ENCODE peak calls at places on chromosomes 7 and 10, in seven cellular contexts. G, Q, J, T, I, L and U are unnamed samples.

GRCh38 chr10:72418679-72419078 is 64.0 kb upstream of the DNAJB12 start:
- DNase-seq in G (no peak), Q (no peak), J (no peak), T (no peak), I (no peak), L (no peak), U (no peak)

GRCh38 chr7:51162724-51163329 is 153.8 kb downstream of the COBL start:
- DNase-seq in G (peak), Q (peak), J (peak), T (peak), I (peak), L (peak), U (peak)

GRCh38 chr10:3226960-3227724 is 54.6 kb upstream of the PITRM1 start:
- DNase-seq in G (no peak), Q (no peak), J (no peak), T (peak), I (no peak), L (no peak), U (no peak)

GRCh38 chr10:72274730-72275350 is 1.1 kb downstream of the DDIT4 start:
- DNase-seq in G (no peak), Q (peak), J (peak), T (no peak), I (no peak), L (no peak), U (no peak)

GRCh38 chr10:6473430-6473829 is 106.6 kb downstream of the PRKCQ start:
- DNase-seq in G (no peak), Q (no peak), J (no peak), T (no peak), I (no peak), L (no peak), U (peak)

GRCh38 chr7:7516662-7517061 is 19.0 kb downstream of the COL28A1 start:
- DNase-seq in G (no peak), Q (no peak), J (no peak), T (no peak), I (no peak), L (peak), U (no peak)

GRCh38 chr10:117168135-117168674 is 29.1 kb upstream of the KCNK18 start:
- DNase-seq in G (no peak), Q (peak), J (peak), T (no peak), I (no peak), L (no peak), U (peak)

GRCh38 chr7:99002146-99002826 is 124.0 kb downstream of the TRRAP start:
- DNase-seq in G (no peak), Q (no peak), J (no peak), T (no peak), I (no peak), L (no peak), U (no peak)

GRCh38 chr10:119189811-119190282 is 11.2 kb upstream of the PRDX3 start:
- DNase-seq in G (no peak), Q (no peak), J (no peak), T (no peak), I (no peak), L (peak), U (peak)

GRCh38 chr7:115707684-115708341 is 322.8 kb downstream of the TFEC start:
- DNase-seq in G (no peak), Q (no peak), J (no peak), T (no peak), I (no peak), L (no peak), U (no peak)

GRCh38 chr10:5595591-5596590 is 70.5 kb downstream of the ASB13 start:
- DNase-seq in G (no peak), Q (no peak), J (no peak), T (peak), I (peak), L (no peak), U (no peak)

GRCh38 chr10:5776881-5777197 is 36.4 kb downstream of the GDI2 start:
- DNase-seq in G (no peak), Q (no peak), J (no peak), T (no peak), I (no peak), L (no peak), U (no peak)

GRCh38 chr7:8176370-8177081 is 85.4 kb downstream of the ICA1 start:
- DNase-seq in G (peak), Q (no peak), J (no peak), T (no peak), I (no peak), L (no peak), U (peak)

GRCh38 chr10:133616371-133617130 is 10.0 kb downstream of the FRG2B start:
- DNase-seq in G (no peak), Q (no peak), J (no peak), T (no peak), I (no peak), L (no peak), U (no peak)

GRCh38 chr7:16189026-16189715 is 232.2 kb downstream of the CRPPA start:
- DNase-seq in G (no peak), Q (no peak), J (no peak), T (no peak), I (no peak), L (no peak), U (no peak)

GRCh38 chr7:98106647-98107312 is at the start of gene LMTK2:
- DNase-seq in G (peak), Q (peak), J (peak), T (peak), I (no peak), L (peak), U (peak)

GRCh38 chr10:131556061-131556896 is 244.8 kb upstream of the TCERG1L start:
- DNase-seq in G (no peak), Q (no peak), J (no peak), T (no peak), I (no peak), L (no peak), U (no peak)

GRCh38 chr7:121366852-121367431 is 29.2 kb downstream of the FAM3C start:
- DNase-seq in G (no peak), Q (peak), J (peak), T (no peak), I (peak), L (peak), U (no peak)

GRCh38 chr7:34748244-34749039 is 90.4 kb downstream of the NPSR1 start:
- DNase-seq in G (no peak), Q (peak), J (peak), T (peak), I (peak), L (peak), U (no peak)

GRCh38 chr10:91493313-91493712 is 83.2 kb downstream of the HECTD2 start:
- DNase-seq in G (no peak), Q (peak), J (peak), T (peak), I (no peak), L (peak), U (no peak)

GRCh38 chr10:133378251-133379096 is 588 bp upstream of the PAOX start:
- DNase-seq in G (no peak), Q (peak), J (peak), T (no peak), I (no peak), L (peak), U (peak)

GRCh38 chr10:59079386-59080226 is 96.8 kb upstream of the PHYHIPL start:
- DNase-seq in G (no peak), Q (no peak), J (no peak), T (peak), I (no peak), L (peak), U (no peak)

GRCh38 chr7:135684134-135684533 is 21.8 kb downstream of the STMP1 start:
- DNase-seq in G (no peak), Q (no peak), J (no peak), T (no peak), I (no peak), L (no peak), U (no peak)

GRCh38 chr7:105278973-105279687 is 109.6 kb downstream of the SRPK2 start:
- DNase-seq in G (no peak), Q (no peak), J (no peak), T (no peak), I (no peak), L (no peak), U (no peak)

GRCh38 chr7:19377611-19378339 is 232.6 kb upstream of the FERD3L start:
- DNase-seq in G (no peak), Q (no peak), J (peak), T (no peak), I (no peak), L (no peak), U (no peak)

GRCh38 chr7:3301831-3302618 is 973 bp downstream of the SDK1 start:
- DNase-seq in G (no peak), Q (peak), J (peak), T (no peak), I (peak), L (peak), U (no peak)

GRCh38 chr7:80392229-80393169 is 119.4 kb downstream of the GNAT3 start:
- DNase-seq in G (no peak), Q (no peak), J (peak), T (peak), I (no peak), L (peak), U (no peak)

GRCh38 chr10:34813626-34814227 is 1.4 kb downstream of the PARD3 start:
- DNase-seq in G (no peak), Q (no peak), J (no peak), T (no peak), I (no peak), L (peak), U (no peak)

GRCh38 chr10:95290446-95290800 is 380 bp downstream of the PDLIM1 start:
- DNase-seq in G (no peak), Q (peak), J (no peak), T (no peak), I (no peak), L (no peak), U (no peak)

GRCh38 chr10:50607526-50607925 is 16.2 kb downstream of the SGMS1 start:
- DNase-seq in G (no peak), Q (no peak), J (no peak), T (no peak), I (no peak), L (no peak), U (no peak)

GRCh38 chr10:25261571-25261970 is 86.8 kb downstream of the GPR158 start:
- DNase-seq in G (no peak), Q (no peak), J (no peak), T (no peak), I (no peak), L (no peak), U (no peak)

GRCh38 chr10:77715536-77715935 is 77.9 kb upstream of the KCNMA1 start:
- DNase-seq in G (no peak), Q (no peak), J (no peak), T (no peak), I (no peak), L (no peak), U (no peak)

GRCh38 chr7:37391791-37392672 is 56.6 kb downstream of the ELMO1 start:
- DNase-seq in G (no peak), Q (no peak), J (no peak), T (no peak), I (no peak), L (no peak), U (peak)

GRCh38 chr10:2948127-2948854 is 119.1 kb upstream of the PFKP start:
- DNase-seq in G (peak), Q (no peak), J (no peak), T (no peak), I (no peak), L (no peak), U (no peak)

GRCh38 chr7:122302826-122303521 is 1.6 kb downstream of the FEZF1 start:
- DNase-seq in G (no peak), Q (no peak), J (no peak), T (no peak), I (no peak), L (no peak), U (no peak)

GRCh38 chr7:106386958-106387357 is 102.2 kb upstream of the NAMPT start:
- DNase-seq in G (no peak), Q (no peak), J (no peak), T (no peak), I (no peak), L (no peak), U (no peak)

GRCh38 chr10:120970595-120971529 is 119.7 kb downstream of the WDR11 start:
- DNase-seq in G (no peak), Q (no peak), J (no peak), T (no peak), I (no peak), L (no peak), U (no peak)

GRCh38 chr10:120969219-120969645 is 118.1 kb downstream of the WDR11 start:
- DNase-seq in G (peak), Q (no peak), J (no peak), T (no peak), I (no peak), L (no peak), U (no peak)

GRCh38 chr10:120972259-120972658 is 121.1 kb downstream of the WDR11 start:
- DNase-seq in G (no peak), Q (no peak), J (no peak), T (no peak), I (no peak), L (no peak), U (no peak)

GRCh38 chr10:120975072-120975910 is 124.1 kb downstream of the WDR11 start:
- DNase-seq in G (no peak), Q (no peak), J (no peak), T (no peak), I (no peak), L (no peak), U (no peak)

GRCh38 chr10:120971671-120972070 is 120.5 kb downstream of the WDR11 start:
- DNase-seq in G (no peak), Q (no peak), J (no peak), T (no peak), I (no peak), L (no peak), U (no peak)
- TF ChIP-seq REST in G (no peak), Q (no peak), J (no peak), T (no peak), I (no peak), L (no peak), U (no peak)

DNA sequence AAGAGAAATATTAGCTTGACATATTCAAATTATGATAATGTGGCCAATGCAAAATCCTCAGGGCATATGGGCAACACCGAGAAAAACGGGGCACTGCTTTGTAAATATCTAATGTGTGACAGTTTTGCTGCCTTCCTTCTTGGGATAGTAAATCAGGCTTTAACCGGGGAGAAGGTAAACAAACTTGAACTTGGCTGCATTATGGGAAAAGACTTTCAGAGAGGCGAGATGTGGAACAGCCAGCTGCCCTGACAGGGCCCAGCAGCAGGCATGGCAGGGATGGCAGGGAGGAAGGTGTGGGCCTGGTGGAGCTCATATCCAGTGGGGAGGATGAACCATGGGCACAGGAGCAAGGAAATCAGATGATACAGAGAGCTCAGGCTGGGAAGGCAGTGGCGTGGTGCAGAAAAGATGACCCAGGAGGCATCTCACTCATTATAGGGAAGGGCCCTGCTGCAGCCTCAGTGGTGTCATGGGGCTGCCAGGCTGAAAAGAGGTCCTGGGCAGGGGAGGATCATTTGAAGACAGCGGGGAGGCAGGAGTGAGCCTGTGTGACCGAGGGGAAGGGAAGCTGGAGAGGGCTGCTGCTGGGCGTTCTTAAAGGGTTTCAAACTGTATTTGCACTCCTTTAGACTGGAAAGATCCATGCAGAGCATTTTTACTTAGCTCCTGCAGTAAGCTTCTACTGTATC is 26.7 kb downstream of the CXCL12 start:
- DNase-seq in G (no peak), Q (no peak), J (no peak), T (no peak), I (no peak), L (no peak), U (no peak)
- TF ChIP-seq POLR2AphosphoS5 in G (no peak), Q (no peak), J (no peak), T (no peak), I (no peak), L (no peak), U (no peak)

GRCh38 chr10:18195060-18195799 is 55.0 kb downstream of the CACNB2 start:
- DNase-seq in G (no peak), Q (no peak), J (no peak), T (no peak), I (no peak), L (no peak), U (no peak)
- TF ChIP-seq REST in G (no peak), Q (no peak), J (no peak), T (no peak), I (no peak), L (no peak), U (no peak)

DNA sequence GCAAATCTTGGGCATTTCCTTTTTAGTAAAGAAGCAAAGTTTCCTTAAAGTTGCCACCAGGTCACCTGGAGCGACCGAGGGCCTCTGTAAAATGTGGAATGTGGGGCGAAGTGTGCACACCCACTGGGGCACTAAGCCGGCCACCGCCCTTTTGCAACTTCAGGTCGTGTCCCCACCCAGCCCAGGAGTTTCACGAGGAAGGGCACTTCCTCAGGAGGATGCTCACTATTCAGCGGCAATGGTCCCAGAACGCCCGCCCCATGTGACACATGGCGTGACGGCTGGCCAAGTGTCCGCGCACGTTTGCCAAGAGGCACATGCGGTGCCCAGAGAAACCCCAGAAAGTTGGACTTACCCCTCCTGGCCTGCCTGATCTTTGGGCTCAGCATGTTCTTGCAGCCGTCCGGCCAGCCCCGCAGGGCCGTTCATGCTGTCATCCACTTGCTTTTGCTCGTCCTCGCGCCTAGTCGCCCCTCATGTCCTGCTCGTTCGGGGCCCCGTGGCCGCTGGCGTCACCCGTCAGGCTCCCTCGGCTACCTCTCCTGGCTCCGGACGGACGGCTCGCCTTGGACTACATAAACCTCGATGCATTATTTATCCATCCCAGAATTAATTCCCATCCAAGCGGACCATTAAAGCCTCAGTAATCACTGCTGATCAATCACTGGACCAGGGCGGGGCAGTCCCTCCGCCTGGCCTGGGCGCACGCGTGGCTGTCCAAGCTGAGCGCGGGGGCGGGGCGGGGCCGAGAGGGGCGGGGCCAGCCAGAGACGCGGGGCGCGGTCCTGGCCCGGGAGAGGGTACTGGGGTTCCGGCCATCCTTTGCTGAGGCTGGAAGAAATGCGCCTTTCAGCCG is at the start of gene ARHGAP22:
- DNase-seq in G (no peak), Q (peak), J (peak), T (no peak), I (no peak), L (no peak), U (no peak)
- TF ChIP-seq POLR2AphosphoS5 in G (no peak), Q (no peak), J (no peak), T (no peak), I (no peak), L (no peak), U (no peak)

GRCh38 chr7:73827568-73828106 is 3.2 kb upstream of the CLDN4 start:
- DNase-seq in G (no peak), Q (peak), J (peak), T (peak), I (peak), L (no peak), U (peak)
- TF ChIP-seq REST in G (no peak), Q (no peak), J (no peak), T (no peak), I (no peak), L (no peak), U (no peak)

GRCh38 chr7:28038175-28038855 is 142.3 kb downstream of the JAZF1 start:
- DNase-seq in G (no peak), Q (no peak), J (no peak), T (no peak), I (no peak), L (no peak), U (no peak)

GRCh38 chr7:28044825-28045224 is 135.8 kb downstream of the JAZF1 start:
- DNase-seq in G (no peak), Q (peak), J (no peak), T (no peak), I (no peak), L (no peak), U (no peak)

GRCh38 chr7:28042721-28043120 is 137.9 kb downstream of the JAZF1 start:
- DNase-seq in G (no peak), Q (no peak), J (no peak), T (no peak), I (no peak), L (no peak), U (no peak)

GRCh38 chr7:28045592-28045991 is 135.0 kb downstream of the JAZF1 start:
- DNase-seq in G (no peak), Q (no peak), J (no peak), T (no peak), I (no peak), L (no peak), U (no peak)

DNA sequence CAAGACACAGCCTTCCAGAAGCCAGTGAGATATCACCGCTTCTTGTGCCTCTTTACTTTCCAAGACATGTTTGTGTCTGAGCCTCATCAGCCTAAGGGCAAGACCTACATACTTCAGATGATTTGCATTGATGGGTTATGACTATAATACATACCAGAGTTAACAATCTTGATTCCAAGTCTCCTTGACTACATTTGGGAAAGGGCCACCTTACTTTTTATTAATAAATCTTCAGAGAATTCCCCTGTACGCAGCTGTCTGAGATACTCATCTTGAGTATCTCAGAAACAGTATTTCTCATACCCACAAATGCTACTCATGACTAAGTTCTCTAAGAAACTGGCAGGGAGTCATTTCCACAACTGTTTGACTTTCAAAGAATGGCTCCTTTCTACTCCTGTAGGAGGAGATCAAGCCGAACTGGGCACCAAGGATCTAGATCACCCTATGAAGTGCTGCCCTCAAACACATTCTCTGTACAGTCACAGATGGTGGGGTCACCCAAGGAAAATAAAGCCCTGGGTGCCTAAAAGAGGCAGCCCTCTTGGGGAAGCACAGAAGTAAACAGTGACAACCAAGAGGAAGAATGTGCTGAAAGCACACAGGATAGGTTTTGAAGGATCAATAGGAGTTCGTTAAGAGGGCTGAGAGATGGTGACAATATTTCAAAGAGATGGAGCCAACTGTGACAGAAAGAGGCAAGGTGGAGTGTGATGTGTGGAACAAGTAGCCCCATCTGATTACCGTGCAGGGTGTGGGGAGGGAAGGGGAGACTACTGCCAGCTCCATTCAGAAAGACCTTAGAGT is 138.9 kb downstream of the JAZF1 start:
- DNase-seq in G (no peak), Q (no peak), J (no peak), T (peak), I (no peak), L (no peak), U (no peak)
- TF ChIP-seq POLR2AphosphoS5 in G (no peak), Q (no peak), J (peak), T (no peak), I (no peak), L (no peak), U (no peak)